ENCODE peak calls at places on chromosomes 5 and 9, in four cellular contexts. One of them, this sample, is unnamed. For H3K36me3, the result is how much of the 10 kb centered on the place peaks cover.

GRCh38 chr5:83512051-83512745 is 40.7 kb downstream of the VCAN start:
- DNase-seq in brain microvascular endothelial cell: no peak
- DNase-seq in tibial artery: no peak
- DNase-seq in CD8-positive, alpha-beta T cell: no peak
- DNase-seq in this sample: no peak

GRCh38 chr5:54610197-54610898 is 92.8 kb downstream of the SNX18 start:
- DNase-seq in brain microvascular endothelial cell: no peak
- DNase-seq in tibial artery: no peak
- DNase-seq in CD8-positive, alpha-beta T cell: peak
- DNase-seq in this sample: peak

GRCh38 chr9:115267788-115268187 is 149.8 kb upstream of the TNC start:
- DNase-seq in tibial artery: no peak
- DNase-seq in brain microvascular endothelial cell: no peak
- DNase-seq in CD8-positive, alpha-beta T cell: no peak
- DNase-seq in this sample: no peak

GRCh38 chr5:1429501-1429900 is 15.7 kb downstream of the SLC6A3 start:
- DNase-seq in brain microvascular endothelial cell: no peak
- DNase-seq in tibial artery: peak
- DNase-seq in CD8-positive, alpha-beta T cell: no peak
- DNase-seq in this sample: no peak

GRCh38 chr5:160548949-160549665 is 127.5 kb downstream of the PTTG1 start:
- DNase-seq in brain microvascular endothelial cell: no peak
- DNase-seq in CD8-positive, alpha-beta T cell: no peak
- DNase-seq in tibial artery: no peak
- DNase-seq in this sample: peak

GRCh38 chr9:130630506-130631330 is 33.7 kb upstream of the PRDM12 start:
- DNase-seq in tibial artery: no peak
- DNase-seq in brain microvascular endothelial cell: no peak
- DNase-seq in CD8-positive, alpha-beta T cell: no peak
- DNase-seq in this sample: no peak

GRCh38 chr5:72543365-72543764 is 36.2 kb upstream of the ZNF366 start:
- DNase-seq in tibial artery: no peak
- DNase-seq in brain microvascular endothelial cell: peak
- DNase-seq in CD8-positive, alpha-beta T cell: no peak
- DNase-seq in this sample: peak

GRCh38 chr9:110099236-110099741 is 108.7 kb downstream of the C9orf152 start:
- DNase-seq in CD8-positive, alpha-beta T cell: no peak
- DNase-seq in tibial artery: no peak
- DNase-seq in brain microvascular endothelial cell: peak
- DNase-seq in this sample: peak

GRCh38 chr5:55063220-55063863 is 39.1 kb upstream of the GZMA start:
- DNase-seq in brain microvascular endothelial cell: peak
- DNase-seq in CD8-positive, alpha-beta T cell: no peak
- DNase-seq in tibial artery: no peak
- DNase-seq in this sample: peak

GRCh38 chr9:89789922-89790510 is 185.2 kb downstream of the GADD45G start:
- DNase-seq in brain microvascular endothelial cell: no peak
- DNase-seq in CD8-positive, alpha-beta T cell: no peak
- DNase-seq in tibial artery: no peak
- DNase-seq in this sample: no peak

GRCh38 chr9:99180662-99181061 is 41.1 kb downstream of the ALG2 start:
- DNase-seq in CD8-positive, alpha-beta T cell: no peak
- DNase-seq in brain microvascular endothelial cell: no peak
- DNase-seq in tibial artery: no peak
- DNase-seq in this sample: no peak

GRCh38 chr5:168793844-168794837 is 215.0 kb upstream of the PANK3 start:
- DNase-seq in tibial artery: peak
- DNase-seq in CD8-positive, alpha-beta T cell: no peak
- DNase-seq in brain microvascular endothelial cell: peak
- DNase-seq in this sample: peak

GRCh38 chr5:79795764-79796398 is 106.2 kb downstream of the CMYA5 start:
- DNase-seq in tibial artery: no peak
- DNase-seq in brain microvascular endothelial cell: peak
- DNase-seq in CD8-positive, alpha-beta T cell: no peak
- DNase-seq in this sample: peak

GRCh38 chr9:130072515-130073235 is 19.0 kb downstream of the GPR107 start:
- DNase-seq in brain microvascular endothelial cell: peak
- DNase-seq in tibial artery: no peak
- DNase-seq in CD8-positive, alpha-beta T cell: no peak
- DNase-seq in this sample: peak

GRCh38 chr5:180785151-180785781 is 17.3 kb downstream of the MGAT1 start:
- DNase-seq in CD8-positive, alpha-beta T cell: no peak
- DNase-seq in tibial artery: no peak
- DNase-seq in brain microvascular endothelial cell: peak
- DNase-seq in this sample: peak
- H3K4me3 ChIP-seq in CD8-positive, alpha-beta T cell: no peak
- H3K4me3 ChIP-seq in tibial artery: no peak
- H3K4me3 ChIP-seq in brain microvascular endothelial cell: no peak
- H3K4me3 ChIP-seq in this sample: no peak

DNA sequence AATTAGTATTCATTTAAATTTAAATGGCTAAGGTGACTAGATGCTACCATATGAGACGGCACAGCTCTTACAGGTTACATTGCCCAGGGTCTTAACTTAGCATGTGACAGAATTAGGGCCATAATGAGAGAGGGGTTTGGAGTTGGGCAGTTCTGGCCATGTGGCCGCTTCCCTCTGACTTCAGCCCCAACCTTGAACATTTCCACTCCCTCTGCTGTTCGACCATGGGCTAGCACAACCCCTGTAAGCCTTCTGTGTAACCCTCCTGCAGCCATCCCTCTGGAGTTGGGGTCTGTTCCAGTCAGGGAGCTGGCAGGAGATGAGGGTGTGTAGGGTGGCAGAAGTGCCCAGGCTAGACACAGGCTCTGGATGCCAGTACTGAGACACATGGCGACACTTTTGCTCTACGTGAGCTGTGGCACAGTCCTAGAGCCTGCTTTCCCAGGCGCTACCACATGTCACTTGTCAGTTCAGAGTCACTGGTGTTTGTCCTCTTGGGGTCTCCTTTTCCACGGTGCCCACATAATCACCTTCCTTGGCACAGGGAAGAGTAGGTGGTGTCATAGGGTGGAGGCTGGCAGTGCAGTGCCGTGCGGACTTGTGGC is 128.7 kb upstream of the PITX1 start:
- DNase-seq in CD8-positive, alpha-beta T cell: no peak
- DNase-seq in brain microvascular endothelial cell: no peak
- DNase-seq in tibial artery: no peak
- DNase-seq in this sample: no peak
- TF ChIP-seq CTCF in CD8-positive, alpha-beta T cell: no peak
- TF ChIP-seq CTCF in brain microvascular endothelial cell: peak
- TF ChIP-seq CTCF in tibial artery: no peak
- TF ChIP-seq CTCF in this sample: peak

GRCh38 chr9:79709945-79710674 is 138.3 kb downstream of the TLE4 start:
- DNase-seq in CD8-positive, alpha-beta T cell: no peak
- DNase-seq in tibial artery: no peak
- DNase-seq in brain microvascular endothelial cell: no peak
- DNase-seq in this sample: no peak
- H3K36me3 ChIP-seq in CD8-positive, alpha-beta T cell: under half
- H3K36me3 ChIP-seq in tibial artery: half or more
- H3K36me3 ChIP-seq in brain microvascular endothelial cell: under half
- H3K36me3 ChIP-seq in this sample: under half

DNA sequence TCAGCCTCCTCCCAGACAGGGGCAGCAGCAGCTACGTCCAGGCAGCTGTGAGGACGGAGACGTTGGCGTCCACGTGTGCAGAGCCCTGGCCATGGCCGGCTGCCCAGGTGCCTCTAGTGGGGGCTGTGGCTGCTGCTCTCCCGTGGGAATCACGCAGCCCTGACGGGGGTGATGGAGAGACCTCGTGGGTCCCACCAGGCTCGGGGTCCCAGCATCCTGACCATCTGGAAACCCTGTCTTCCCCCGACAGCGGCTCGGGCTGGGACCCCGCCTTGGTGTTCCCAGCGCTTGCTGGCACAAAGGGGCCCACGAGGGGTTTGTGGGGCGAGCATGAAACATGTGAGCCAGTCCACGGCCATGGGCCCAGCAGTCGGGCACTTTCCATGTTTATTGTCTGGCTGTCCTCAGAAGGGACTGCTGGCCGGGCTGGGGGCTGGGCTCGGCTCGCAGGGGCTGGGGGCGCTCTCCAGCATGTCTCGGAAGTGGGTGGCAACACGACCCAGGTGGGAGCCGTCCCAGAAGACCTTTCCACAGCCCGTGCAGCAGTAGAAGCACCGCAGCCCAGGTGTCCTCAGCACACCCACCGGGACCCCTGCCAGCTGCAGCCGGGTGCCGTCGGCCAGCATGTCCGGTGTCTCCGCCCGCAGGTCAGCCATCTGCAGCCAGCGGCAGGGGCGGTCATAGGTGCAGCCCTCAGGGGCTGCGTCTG is 4.6 kb upstream of the NRARP start:
- DNase-seq in tibial artery: peak
- DNase-seq in CD8-positive, alpha-beta T cell: no peak
- DNase-seq in brain microvascular endothelial cell: no peak
- DNase-seq in this sample: no peak
- H3K4me3 ChIP-seq in tibial artery: no peak
- H3K4me3 ChIP-seq in CD8-positive, alpha-beta T cell: no peak
- H3K4me3 ChIP-seq in brain microvascular endothelial cell: no peak
- H3K4me3 ChIP-seq in this sample: no peak

GRCh38 chr5:172981931-172982330 is 1.6 kb upstream of the ATP6V0E1 start:
- DNase-seq in brain microvascular endothelial cell: no peak
- DNase-seq in CD8-positive, alpha-beta T cell: no peak
- DNase-seq in tibial artery: no peak
- DNase-seq in this sample: no peak

GRCh38 chr5:172985596-172985995 is 2.0 kb downstream of the ATP6V0E1 start:
- DNase-seq in CD8-positive, alpha-beta T cell: no peak
- DNase-seq in brain microvascular endothelial cell: no peak
- DNase-seq in tibial artery: no peak
- DNase-seq in this sample: peak

GRCh38 chr5:172983542-172984243 is at the start of gene ATP6V0E1:
- DNase-seq in CD8-positive, alpha-beta T cell: peak
- DNase-seq in brain microvascular endothelial cell: peak
- DNase-seq in tibial artery: peak
- DNase-seq in this sample: peak

GRCh38 chr5:172979778-172980177 is 3.8 kb upstream of the ATP6V0E1 start:
- DNase-seq in brain microvascular endothelial cell: peak
- DNase-seq in CD8-positive, alpha-beta T cell: no peak
- DNase-seq in tibial artery: no peak
- DNase-seq in this sample: peak

DNA sequence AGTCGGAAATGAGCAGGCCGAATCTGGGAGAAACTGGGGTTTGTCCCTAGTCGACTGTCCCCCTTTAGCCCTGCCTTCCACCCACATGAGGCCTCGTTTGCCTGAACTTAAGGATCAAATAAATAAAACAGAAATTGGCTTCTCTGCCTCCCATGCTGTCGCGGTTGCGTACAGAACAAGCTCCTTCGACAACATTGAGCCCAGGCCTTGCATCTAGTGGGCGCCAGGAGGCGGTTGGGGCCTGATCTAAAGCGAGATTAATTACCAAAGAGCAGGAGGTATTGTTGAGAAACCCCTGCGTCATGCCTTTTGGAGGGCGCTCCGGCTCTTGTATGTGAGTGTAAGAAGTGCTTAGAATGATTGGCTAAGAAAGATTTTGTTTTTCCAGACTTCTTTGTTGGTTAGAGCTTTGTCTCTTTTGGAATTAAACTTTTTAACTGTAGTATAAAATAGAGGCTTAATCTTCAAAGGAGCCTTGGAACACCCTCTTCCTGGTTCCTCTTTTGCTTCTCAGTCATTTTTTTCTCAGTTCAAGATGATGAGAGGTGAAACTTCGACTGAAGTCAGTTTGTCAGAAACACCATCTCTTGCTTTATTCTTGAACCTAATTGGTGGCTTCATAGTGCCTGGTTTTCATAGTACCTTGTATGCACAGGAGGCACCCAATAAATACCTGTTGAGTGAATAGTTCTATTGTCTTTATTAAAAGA is 828 bp downstream of the ATP6V0E1 start:
- DNase-seq in CD8-positive, alpha-beta T cell: peak
- DNase-seq in tibial artery: peak
- DNase-seq in brain microvascular endothelial cell: peak
- DNase-seq in this sample: peak
- TF ChIP-seq CTCF in CD8-positive, alpha-beta T cell: peak
- TF ChIP-seq CTCF in tibial artery: peak
- TF ChIP-seq CTCF in brain microvascular endothelial cell: peak
- TF ChIP-seq CTCF in this sample: peak

DNA sequence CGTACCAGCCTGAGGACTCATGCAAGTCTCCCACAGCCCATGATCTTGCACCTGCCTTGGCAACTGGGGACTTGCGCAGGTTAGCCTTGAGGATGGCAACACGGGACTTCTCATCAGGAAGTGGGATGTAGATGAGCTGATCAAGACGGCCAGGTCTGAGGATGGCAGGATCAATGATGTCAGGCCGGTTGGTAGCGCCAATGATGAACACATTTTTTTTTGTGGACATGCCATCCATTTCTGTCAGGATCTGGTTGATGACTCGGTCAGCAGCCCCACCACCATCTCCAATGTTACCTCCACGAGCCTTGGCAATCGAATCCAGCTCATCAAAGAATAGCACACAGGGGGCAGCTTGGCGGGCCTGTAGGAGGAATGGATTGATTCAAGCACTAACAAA is 13.0 kb downstream of the VCP start:
- DNase-seq in brain microvascular endothelial cell: no peak
- DNase-seq in CD8-positive, alpha-beta T cell: no peak
- DNase-seq in tibial artery: no peak
- DNase-seq in this sample: no peak
- H3K36me3 ChIP-seq in brain microvascular endothelial cell: half or more
- H3K36me3 ChIP-seq in CD8-positive, alpha-beta T cell: half or more
- H3K36me3 ChIP-seq in tibial artery: half or more
- H3K36me3 ChIP-seq in this sample: half or more

GRCh38 chr5:40873481-40873880 is 32.3 kb downstream of the CARD6 start:
- DNase-seq in CD8-positive, alpha-beta T cell: no peak
- DNase-seq in tibial artery: no peak
- DNase-seq in brain microvascular endothelial cell: no peak
- DNase-seq in this sample: no peak
- H3K4me3 ChIP-seq in CD8-positive, alpha-beta T cell: no peak
- H3K4me3 ChIP-seq in tibial artery: no peak
- H3K4me3 ChIP-seq in brain microvascular endothelial cell: no peak
- H3K4me3 ChIP-seq in this sample: no peak

GRCh38 chr5:177228751-177229150 is 74.8 kb downstream of the RAB24 start:
- DNase-seq in brain microvascular endothelial cell: no peak
- DNase-seq in CD8-positive, alpha-beta T cell: no peak
- DNase-seq in tibial artery: no peak
- DNase-seq in this sample: no peak
- TF ChIP-seq CTCF in brain microvascular endothelial cell: no peak
- TF ChIP-seq CTCF in CD8-positive, alpha-beta T cell: no peak
- TF ChIP-seq CTCF in tibial artery: no peak
- TF ChIP-seq CTCF in this sample: no peak